ENCODE peak calls at places on chromosomes 11 and 22, in five cellular contexts. D, H, S, W and Y are unnamed samples.
A peak's percentile ranks its signal among the peaks of the same experiment; 100 is the strongest.

GRCh38 chr11:117573326-117573725 is 223.7 kb downstream of the DSCAML1 start:
- DNase-seq in D (no peak), H (no peak), S (no peak), W (no peak), Y (no peak)

GRCh38 chr11:116432301-116432700 is 340.5 kb downstream of the BUD13 start:
- DNase-seq in D (no peak), H (no peak), S (no peak), W (no peak), Y (no peak)

GRCh38 chr11:35105319-35106063 is 33.5 kb upstream of the CD44 start:
- DNase-seq in D (no peak), H (no peak), S (no peak), W (no peak), Y (no peak)

GRCh38 chr11:124233376-124233775 is 7.5 kb upstream of the OR8G1 start:
- DNase-seq in D (no peak), H (no peak), S (no peak), W (no peak), Y (no peak)

GRCh38 chr11:47186076-47186936 is at the start of gene PACSIN3:
- DNase-seq in D (no peak), H (peak; percentile 43), S (no peak), W (no peak), Y (peak; percentile 72)

GRCh38 chr22:27377501-27377900 is 424.1 kb downstream of the MN1 start:
- DNase-seq in D (no peak), H (no peak), S (no peak), W (no peak), Y (no peak)

GRCh38 chr11:44315947-44316387 is 6.0 kb upstream of the ALX4 start:
- DNase-seq in D (no peak), H (no peak), S (no peak), W (no peak), Y (no peak)

GRCh38 chr11:61621917-61622585 is 41.2 kb upstream of the SYT7 start:
- DNase-seq in D (no peak), H (no peak), S (no peak), W (no peak), Y (no peak)

GRCh38 chr22:38163844-38164577 is 17.6 kb downstream of the PLA2G6 start:
- DNase-seq in D (no peak), H (peak; percentile 77), S (no peak), W (no peak), Y (no peak)

GRCh38 chr11:46633291-46634217 is 16.2 kb downstream of the ATG13 start:
- DNase-seq in D (no peak), H (peak; percentile 49), S (no peak), W (no peak), Y (no peak)

GRCh38 chr11:133835258-133836075 is 9.8 kb downstream of the SPATA19 start:
- DNase-seq in D (peak; percentile 23), H (peak; percentile 61), S (peak; percentile 68), W (peak; percentile 76), Y (peak; percentile 71)

GRCh38 chr22:49970528-49971231 is 10.1 kb downstream of the PIM3 start:
- DNase-seq in D (peak; percentile 85), H (peak; percentile 97), S (peak; percentile 70), W (peak; percentile 76), Y (peak; percentile 60)

GRCh38 chr11:122920579-122920978 is 38.0 kb downstream of the JHY start:
- DNase-seq in D (no peak), H (no peak), S (no peak), W (peak; percentile 43), Y (no peak)

GRCh38 chr11:34354782-34355181 is 3.0 kb downstream of the ABTB2 start:
- DNase-seq in D (no peak), H (no peak), S (no peak), W (no peak), Y (no peak)

GRCh38 chr11:19628018-19628417 is 84.6 kb upstream of the NAV2 start:
- DNase-seq in D (no peak), H (no peak), S (no peak), W (no peak), Y (no peak)

GRCh38 chr11:75655619-75656018 is 13.2 kb downstream of the MAP6 start:
- DNase-seq in D (no peak), H (no peak), S (no peak), W (no peak), Y (no peak)

GRCh38 chr11:83425137-83425466 is 138.9 kb upstream of the CCDC90B start:
- DNase-seq in D (no peak), H (no peak), S (no peak), W (no peak), Y (no peak)

GRCh38 chr11:10809373-10810199 is 860 bp upstream of the EIF4G2 start:
- DNase-seq in D (no peak), H (no peak), S (peak; percentile 34), W (peak; percentile 50), Y (no peak)

GRCh38 chr22:47448231-47449035 is 686.0 kb downstream of the TBC1D22A start:
- DNase-seq in D (no peak), H (no peak), S (no peak), W (no peak), Y (no peak)

GRCh38 chr22:39942433-39943213 is 17.6 kb upstream of the TMA7B start:
- DNase-seq in D (no peak), H (no peak), S (no peak), W (no peak), Y (no peak)

GRCh38 chr11:65425105-65425970 is 2.7 kb downstream of the NEAT1 start:
- DNase-seq in D (no peak), H (no peak), S (no peak), W (no peak), Y (no peak)

GRCh38 chr11:12680246-12680939 is 6.2 kb downstream of the TEAD1 start:
- DNase-seq in D (no peak), H (peak; percentile 44), S (peak; percentile 86), W (peak; percentile 82), Y (peak; percentile 67)

GRCh38 chr11:47184711-47185304 is 1.4 kb downstream of the PACSIN3 start:
- DNase-seq in D (no peak), H (peak; percentile 90), S (no peak), W (no peak), Y (no peak)

GRCh38 chr22:37555029-37555428 is 5.3 kb upstream of the CDC42EP1 start:
- DNase-seq in D (no peak), H (no peak), S (no peak), W (no peak), Y (no peak)

GRCh38 chr11:20154381-20154780 is 5.9 kb downstream of the DBX1 start:
- DNase-seq in D (no peak), H (no peak), S (no peak), W (no peak), Y (no peak)

DNA sequence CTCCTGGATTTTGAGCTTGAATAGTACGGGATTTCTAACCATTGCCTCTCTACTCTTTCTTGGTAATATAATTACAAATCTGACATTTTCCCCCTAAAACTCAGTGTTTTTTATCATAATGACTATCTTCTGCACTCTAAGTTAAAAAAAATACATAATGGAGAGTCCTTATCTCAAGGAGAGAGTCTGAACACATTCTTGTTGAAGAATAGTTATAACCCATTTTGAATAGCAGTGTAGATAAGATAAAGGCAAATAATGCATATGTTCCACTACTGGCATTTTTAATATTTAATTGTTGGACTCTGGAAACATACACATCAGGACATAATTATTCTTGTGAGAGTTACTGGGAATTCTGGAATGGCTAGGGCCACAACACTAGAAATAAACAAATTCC is 456.5 kb upstream of the ANO5 start:
- DNase-seq in D (no peak), H (no peak), S (no peak), W (no peak), Y (no peak)
- TF ChIP-seq SUZ12 in D (no peak), H (no peak), S (no peak), W (no peak), Y (no peak)

GRCh38 chr11:77422690-77423089 is 51.2 kb downstream of the PAK1 start:
- DNase-seq in D (no peak), H (no peak), S (no peak), W (no peak), Y (no peak)
- TF ChIP-seq SUZ12 in D (no peak), H (no peak), S (no peak), W (no peak), Y (no peak)

GRCh38 chr11:113475160-113475761 is at the start of gene DRD2:
- DNase-seq in D (no peak), H (no peak), S (no peak), W (no peak), Y (peak; percentile 40)
- TF ChIP-seq SUZ12 in D (no peak), H (no peak), S (no peak), W (no peak), Y (no peak)

DNA sequence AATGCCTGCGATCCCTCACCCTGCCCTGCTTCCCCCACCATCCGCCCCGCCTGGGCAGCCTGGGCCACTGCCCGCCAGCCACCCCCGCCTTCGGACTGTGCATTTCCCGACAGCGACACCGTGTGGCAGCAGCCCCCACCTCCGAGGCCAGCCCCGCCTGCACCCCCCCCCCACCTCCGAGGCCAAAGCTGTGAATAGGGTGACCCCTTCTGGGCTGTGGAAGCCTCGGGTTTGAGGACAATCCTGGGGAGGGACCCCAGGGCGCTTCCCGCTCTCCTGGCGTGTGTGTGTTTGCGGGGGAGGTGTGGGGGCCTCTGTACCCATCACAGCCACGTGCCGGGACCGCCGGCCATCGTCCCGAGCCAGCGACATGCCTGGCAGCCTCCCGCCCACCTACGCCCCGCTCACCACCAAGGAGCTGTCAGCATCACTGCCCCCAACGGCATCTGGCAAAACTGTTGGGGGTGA is 33.8 kb upstream of the PPARA start:
- DNase-seq in D (peak; percentile 16), H (peak; percentile 74), S (peak; percentile 67), W (peak; percentile 59), Y (peak; percentile 92)
- TF ChIP-seq SUZ12 in D (no peak), H (no peak), S (no peak), W (no peak), Y (no peak)

DNA sequence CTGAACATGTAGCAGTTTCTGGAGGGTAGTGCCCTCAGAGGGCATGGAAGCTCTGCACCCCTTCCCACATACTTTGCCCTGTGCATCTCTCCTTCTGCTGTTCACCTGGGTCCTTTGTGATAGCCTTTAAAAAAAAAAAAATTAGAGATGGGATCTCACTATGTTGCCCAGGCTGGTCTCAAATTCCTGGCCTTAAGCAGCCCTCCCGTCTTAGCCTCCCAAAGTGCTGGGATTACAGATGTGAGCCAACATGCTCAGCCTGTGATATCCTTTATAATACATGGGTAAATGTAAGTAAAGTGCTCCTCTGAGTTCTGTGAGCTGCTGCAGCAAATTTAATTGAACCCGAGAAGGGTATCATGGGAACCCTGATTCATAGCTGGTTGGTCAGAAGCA is 33.7 kb downstream of the PPFIA1 start:
- DNase-seq in D (no peak), H (no peak), S (no peak), W (no peak), Y (no peak)
- TF ChIP-seq SUZ12 in D (no peak), H (no peak), S (no peak), W (no peak), Y (no peak)